ENCODE peak calls at places on chromosomes 11 and 22, in nine cellular contexts. R, K, V, C, F, J, I, U and H are unnamed samples.

GRCh38 chr11:91960770-91961169 is 263.8 kb upstream of the FAT3 start:
- DNase-seq in F (no peak), U (no peak), V (no peak), R (no peak), C (no peak), J (no peak), K (no peak), I (no peak), H (no peak)

GRCh38 chr11:59981106-59981770 is 17.4 kb downstream of the OOSP4A start:
- DNase-seq in F (no peak), I (no peak), K (no peak), V (no peak), R (no peak), C (no peak), J (no peak), U (no peak), H (no peak)

GRCh38 chr11:133957926-133958325 is 1.2 kb upstream of the IGSF9B start:
- DNase-seq in V (peak), F (peak), I (peak), C (no peak), J (peak), K (no peak), U (peak), R (no peak), H (no peak)

GRCh38 chr11:110130642-110131238 is 37.5 kb downstream of the ZC3H12C start:
- DNase-seq in J (peak), V (no peak), F (no peak), R (no peak), K (no peak), U (no peak), I (no peak), C (no peak), H (no peak)

GRCh38 chr11:134372961-134373360 is 39.1 kb downstream of the B3GAT1 start:
- DNase-seq in I (no peak), F (no peak), V (no peak), C (no peak), K (no peak), R (no peak), J (peak), U (no peak), H (no peak)

GRCh38 chr11:75907926-75908527 is 93.0 kb downstream of the UVRAG start:
- DNase-seq in C (no peak), K (no peak), F (no peak), U (no peak), J (no peak), V (no peak), I (no peak), R (no peak), H (no peak)

GRCh38 chr11:316031-316701 is 2.3 kb downstream of the IFITM1 start:
- DNase-seq in J (no peak), C (no peak), K (no peak), F (peak), V (peak), R (no peak), U (peak), I (no peak), H (no peak)

GRCh38 chr11:130520231-130520630 is 71.8 kb downstream of the ADAMTS15 start:
- DNase-seq in K (no peak), I (no peak), V (no peak), R (no peak), C (no peak), J (no peak), F (no peak), U (no peak), H (no peak)

GRCh38 chr11:2142300-2142759 is 3.1 kb upstream of the IGF2 start:
- DNase-seq in V (peak), J (no peak), F (peak), C (no peak), U (no peak), I (no peak), K (no peak), R (no peak), H (no peak)

GRCh38 chr11:63835156-63835540 is 3.8 kb upstream of the MARK2 start:
- DNase-seq in C (no peak), K (no peak), U (no peak), V (no peak), F (no peak), R (no peak), J (no peak), I (no peak), H (no peak)

GRCh38 chr11:114386545-114386944 is 13.8 kb downstream of the C11orf71 start:
- DNase-seq in V (no peak), R (no peak), U (no peak), F (peak), C (no peak), J (no peak), I (no peak), K (no peak), H (no peak)

GRCh38 chr22:27269751-27270586 is 531.6 kb downstream of the MN1 start:
- DNase-seq in K (no peak), U (no peak), F (no peak), R (no peak), V (no peak), J (no peak), I (no peak), C (no peak), H (no peak)

GRCh38 chr11:30583505-30584280 is 2.5 kb downstream of the MPPED2 start:
- DNase-seq in U (peak), I (no peak), J (no peak), F (no peak), K (no peak), C (no peak), V (no peak), R (no peak), H (no peak)

GRCh38 chr11:81007046-81007445 is 1566.2 kb upstream of the TENM4 start:
- DNase-seq in I (no peak), R (no peak), V (no peak), K (no peak), F (no peak), C (no peak), U (no peak), J (no peak), H (no peak)

GRCh38 chr11:6695377-6695776 is 12.2 kb upstream of the MRPL17 start:
- DNase-seq in U (no peak), F (peak), I (no peak), J (no peak), R (no peak), V (peak), C (no peak), K (no peak), H (no peak)

GRCh38 chr11:33642461-33643166 is 58.0 kb downstream of the C11orf91 start:
- DNase-seq in V (no peak), R (no peak), U (no peak), I (no peak), F (no peak), C (no peak), J (no peak), K (no peak), H (no peak)

GRCh38 chr11:1936072-1936780 is 10.9 kb upstream of the MRPL23 start:
- DNase-seq in F (no peak), R (no peak), U (peak), C (no peak), J (no peak), V (no peak), K (no peak), I (no peak), H (no peak)

GRCh38 chr22:26610072-26610958 is 7.5 kb downstream of the CRYBB1 start:
- DNase-seq in C (peak), I (no peak), F (peak), U (no peak), V (peak), J (no peak), K (peak), R (peak), H (no peak)

GRCh38 chr11:32561835-32562234 is 21.8 kb upstream of the EIF3M start:
- DNase-seq in U (no peak), F (no peak), K (no peak), I (no peak), R (no peak), C (no peak), J (no peak), V (no peak), H (no peak)

GRCh38 chr11:128331317-128331716 is 256.0 kb downstream of the ETS1 start:
- DNase-seq in K (no peak), F (no peak), C (no peak), U (no peak), R (no peak), J (no peak), V (no peak), I (no peak), H (peak)

GRCh38 chr11:44548032-44548695 is 17.3 kb upstream of the CD82 start:
- DNase-seq in F (no peak), U (no peak), V (no peak), I (no peak), R (no peak), J (no peak), K (no peak), C (no peak), H (no peak)

GRCh38 chr22:42805998-42806481 is 51.0 kb downstream of the ARFGAP3 start:
- DNase-seq in F (no peak), U (no peak), I (no peak), C (no peak), R (no peak), V (no peak), J (no peak), K (no peak), H (no peak)

GRCh38 chr22:19635644-19636043 is 78.7 kb upstream of the SEPTIN5 start:
- DNase-seq in V (no peak), I (no peak), U (no peak), K (no peak), J (no peak), R (no peak), C (no peak), F (no peak), H (no peak)

GRCh38 chr11:71310184-71310583 is 57.8 kb upstream of the SHANK2 start:
- DNase-seq in J (no peak), I (no peak), K (no peak), U (no peak), V (no peak), R (no peak), F (no peak), C (no peak), H (no peak)

GRCh38 chr22:44193537-44193896 is 12.8 kb downstream of the PARVG start:
- DNase-seq in I (peak), C (no peak), F (no peak), K (peak), V (no peak), J (no peak), U (no peak), R (no peak), H (no peak)

GRCh38 chr22:46025225-46025972 is 48.4 kb upstream of the WNT7B start:
- DNase-seq in J (no peak), R (no peak), U (peak), K (no peak), C (no peak), V (no peak), F (peak), I (no peak), H (no peak)

GRCh38 chr22:37802310-37803194 is 5.2 kb upstream of the GCAT start:
- DNase-seq in I (no peak), V (no peak), K (no peak), F (peak), U (peak), C (no peak), J (peak), R (no peak), H (peak)

GRCh38 chr11:34809191-34810106 is 106.7 kb downstream of the APIP start:
- DNase-seq in K (no peak), C (no peak), U (no peak), I (no peak), F (no peak), J (no peak), R (no peak), V (no peak), H (no peak)

GRCh38 chr11:67680701-67681472 is 6.5 kb upstream of the ALDH3B2 start:
- DNase-seq in C (no peak), K (no peak), V (no peak), R (no peak), U (no peak), I (no peak), J (no peak), F (no peak), H (no peak)

GRCh38 chr11:26079966-26080365 is 252.0 kb upstream of the ANO3 start:
- DNase-seq in I (no peak), V (no peak), J (peak), U (no peak), F (peak), C (no peak), R (no peak), K (no peak), H (no peak)